ENCODE peak calls at places on chromosomes 2 and 18, in eight cellular contexts. One of them, this sample, is unnamed.

GRCh38 chr2:233242231-233242917 is 9.1 kb upstream of the ATG16L1 start:
- DNase-seq in heart right ventricle: no peak
- DNase-seq in heart left ventricle: no peak
- DNase-seq in aorta: no peak
- DNase-seq in right lobe of liver: no peak
- DNase-seq in fibroblast of lung: no peak
- DNase-seq in A549: no peak
- DNase-seq in CD4-positive, alpha-beta memory T cell: no peak
- DNase-seq in this sample: no peak

GRCh38 chr2:127220102-127220806 is at the start of gene CYP27C1:
- DNase-seq in heart right ventricle: no peak
- DNase-seq in heart left ventricle: no peak
- DNase-seq in aorta: no peak
- DNase-seq in right lobe of liver: no peak
- DNase-seq in fibroblast of lung: peak
- DNase-seq in A549: no peak
- DNase-seq in CD4-positive, alpha-beta memory T cell: no peak
- DNase-seq in this sample: no peak

GRCh38 chr2:233369897-233370758 is 15.8 kb downstream of the DGKD start:
- DNase-seq in heart right ventricle: no peak
- DNase-seq in heart left ventricle: no peak
- DNase-seq in aorta: no peak
- DNase-seq in right lobe of liver: no peak
- DNase-seq in fibroblast of lung: peak
- DNase-seq in A549: no peak
- DNase-seq in CD4-positive, alpha-beta memory T cell: no peak
- DNase-seq in this sample: no peak

GRCh38 chr2:19611491-19612332 is 253.3 kb upstream of the OSR1 start:
- DNase-seq in heart right ventricle: no peak
- DNase-seq in heart left ventricle: no peak
- DNase-seq in aorta: no peak
- DNase-seq in right lobe of liver: no peak
- DNase-seq in fibroblast of lung: peak
- DNase-seq in A549: peak
- DNase-seq in CD4-positive, alpha-beta memory T cell: no peak
- DNase-seq in this sample: no peak

GRCh38 chr18:32042337-32042736 is 23.7 kb downstream of the RNF125 start:
- DNase-seq in heart right ventricle: no peak
- DNase-seq in heart left ventricle: no peak
- DNase-seq in aorta: no peak
- DNase-seq in right lobe of liver: no peak
- DNase-seq in fibroblast of lung: no peak
- DNase-seq in A549: no peak
- DNase-seq in CD4-positive, alpha-beta memory T cell: no peak
- DNase-seq in this sample: no peak

GRCh38 chr2:207768891-207769596 is 662 bp downstream of the FZD5 start:
- DNase-seq in heart right ventricle: no peak
- DNase-seq in heart left ventricle: no peak
- DNase-seq in aorta: peak
- DNase-seq in right lobe of liver: no peak
- DNase-seq in fibroblast of lung: peak
- DNase-seq in A549: peak
- DNase-seq in CD4-positive, alpha-beta memory T cell: no peak
- DNase-seq in this sample: no peak

GRCh38 chr2:111145951-111146350 is 25.2 kb downstream of the BCL2L11 start:
- DNase-seq in heart right ventricle: no peak
- DNase-seq in heart left ventricle: no peak
- DNase-seq in aorta: no peak
- DNase-seq in right lobe of liver: no peak
- DNase-seq in fibroblast of lung: no peak
- DNase-seq in A549: no peak
- DNase-seq in CD4-positive, alpha-beta memory T cell: no peak
- DNase-seq in this sample: no peak

GRCh38 chr2:128091691-128092050 is 671 bp downstream of the UGGT1 start:
- DNase-seq in heart right ventricle: no peak
- DNase-seq in heart left ventricle: no peak
- DNase-seq in aorta: no peak
- DNase-seq in right lobe of liver: no peak
- DNase-seq in fibroblast of lung: peak
- DNase-seq in A549: no peak
- DNase-seq in CD4-positive, alpha-beta memory T cell: peak
- DNase-seq in this sample: no peak

GRCh38 chr2:147567131-147567530 is 277.7 kb upstream of the ACVR2A start:
- DNase-seq in heart right ventricle: no peak
- DNase-seq in heart left ventricle: no peak
- DNase-seq in aorta: no peak
- DNase-seq in right lobe of liver: no peak
- DNase-seq in fibroblast of lung: peak
- DNase-seq in A549: no peak
- DNase-seq in CD4-positive, alpha-beta memory T cell: no peak
- DNase-seq in this sample: no peak

GRCh38 chr2:86011449-86011941 is 94.2 kb downstream of the POLR1A start:
- DNase-seq in heart right ventricle: no peak
- DNase-seq in heart left ventricle: peak
- DNase-seq in aorta: peak
- DNase-seq in right lobe of liver: no peak
- DNase-seq in fibroblast of lung: no peak
- DNase-seq in A549: no peak
- DNase-seq in CD4-positive, alpha-beta memory T cell: no peak
- DNase-seq in this sample: no peak

GRCh38 chr2:223563462-223563861 is 38.7 kb downstream of the SCG2 start:
- DNase-seq in heart right ventricle: no peak
- DNase-seq in heart left ventricle: no peak
- DNase-seq in aorta: no peak
- DNase-seq in right lobe of liver: no peak
- DNase-seq in fibroblast of lung: peak
- DNase-seq in A549: peak
- DNase-seq in CD4-positive, alpha-beta memory T cell: no peak
- DNase-seq in this sample: no peak

GRCh38 chr2:186101603-186102002 is 363.0 kb downstream of the FSIP2 start:
- DNase-seq in heart right ventricle: peak
- DNase-seq in heart left ventricle: peak
- DNase-seq in aorta: no peak
- DNase-seq in right lobe of liver: no peak
- DNase-seq in fibroblast of lung: no peak
- DNase-seq in A549: no peak
- DNase-seq in CD4-positive, alpha-beta memory T cell: no peak
- DNase-seq in this sample: no peak

GRCh38 chr2:10202136-10202535 is 79.6 kb downstream of the RRM2 start:
- DNase-seq in heart right ventricle: no peak
- DNase-seq in heart left ventricle: no peak
- DNase-seq in aorta: no peak
- DNase-seq in right lobe of liver: no peak
- DNase-seq in fibroblast of lung: no peak
- DNase-seq in A549: no peak
- DNase-seq in CD4-positive, alpha-beta memory T cell: no peak
- DNase-seq in this sample: no peak

GRCh38 chr18:44495151-44495550 is 185.5 kb upstream of the SETBP1 start:
- DNase-seq in heart right ventricle: no peak
- DNase-seq in heart left ventricle: no peak
- DNase-seq in aorta: no peak
- DNase-seq in right lobe of liver: no peak
- DNase-seq in fibroblast of lung: no peak
- DNase-seq in A549: no peak
- DNase-seq in CD4-positive, alpha-beta memory T cell: no peak
- DNase-seq in this sample: no peak

GRCh38 chr2:39710807-39711206 is 45.1 kb downstream of the TMEM178A start:
- DNase-seq in heart right ventricle: no peak
- DNase-seq in heart left ventricle: no peak
- DNase-seq in aorta: no peak
- DNase-seq in right lobe of liver: no peak
- DNase-seq in fibroblast of lung: no peak
- DNase-seq in A549: no peak
- DNase-seq in CD4-positive, alpha-beta memory T cell: no peak
- DNase-seq in this sample: no peak

GRCh38 chr2:151071382-151071781 is 190.3 kb downstream of the RBM43 start:
- DNase-seq in heart right ventricle: no peak
- DNase-seq in heart left ventricle: no peak
- DNase-seq in aorta: no peak
- DNase-seq in right lobe of liver: no peak
- DNase-seq in fibroblast of lung: peak
- DNase-seq in A549: peak
- DNase-seq in CD4-positive, alpha-beta memory T cell: no peak
- DNase-seq in this sample: no peak

GRCh38 chr2:45946023-45946422 is 294.5 kb downstream of the PRKCE start:
- DNase-seq in heart right ventricle: no peak
- DNase-seq in heart left ventricle: no peak
- DNase-seq in aorta: no peak
- DNase-seq in right lobe of liver: no peak
- DNase-seq in fibroblast of lung: peak
- DNase-seq in A549: peak
- DNase-seq in CD4-positive, alpha-beta memory T cell: no peak
- DNase-seq in this sample: no peak

DNA sequence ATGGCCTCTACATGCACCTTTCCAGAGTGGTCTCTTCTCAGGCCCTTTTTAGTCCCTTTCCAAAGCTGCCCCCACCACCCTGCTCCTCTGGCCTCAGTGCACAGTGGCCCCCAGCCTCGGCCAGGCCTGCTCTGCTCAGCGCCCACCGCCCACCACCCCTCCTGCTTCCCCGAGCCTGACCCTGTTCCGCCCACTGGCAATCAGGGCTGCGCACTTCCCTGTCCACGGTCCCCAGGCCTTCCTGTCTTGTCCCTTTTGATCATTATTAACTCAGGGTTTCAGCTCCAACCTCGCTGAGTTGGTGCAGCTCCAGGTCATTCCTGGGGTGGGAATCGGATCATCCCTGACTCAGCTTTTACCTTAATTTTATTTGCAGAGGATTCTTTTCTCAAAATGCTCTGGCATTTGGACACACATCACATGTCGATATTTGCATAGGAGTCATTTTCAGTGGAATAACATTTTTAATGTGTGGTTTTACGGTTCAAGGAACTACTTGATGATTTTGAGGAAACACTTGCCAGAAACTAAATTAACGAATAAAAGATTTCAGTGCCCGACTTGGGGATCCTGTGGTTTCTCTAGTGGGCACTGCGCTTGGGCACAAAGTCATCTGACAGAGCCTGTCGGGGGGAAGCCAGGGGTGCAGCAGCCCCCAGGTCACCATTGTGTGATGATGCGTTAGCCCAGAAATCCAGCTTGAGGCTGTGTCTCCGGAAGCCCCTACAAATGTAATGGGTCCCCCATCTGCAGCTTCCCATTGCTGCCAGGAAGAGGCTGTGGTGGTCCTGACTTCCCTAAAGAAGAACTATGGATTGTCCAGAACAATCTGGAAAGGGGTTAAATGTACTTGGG is 1.1 kb upstream of the ESPNL start:
- DNase-seq in heart right ventricle: no peak
- DNase-seq in heart left ventricle: no peak
- DNase-seq in aorta: peak
- DNase-seq in right lobe of liver: no peak
- DNase-seq in fibroblast of lung: no peak
- DNase-seq in A549: no peak
- DNase-seq in CD4-positive, alpha-beta memory T cell: no peak
- DNase-seq in this sample: no peak
- H3K27ac ChIP-seq in heart right ventricle: no peak
- H3K27ac ChIP-seq in heart left ventricle: no peak
- H3K27ac ChIP-seq in aorta: no peak
- H3K27ac ChIP-seq in right lobe of liver: no peak
- H3K27ac ChIP-seq in fibroblast of lung: no peak
- H3K27ac ChIP-seq in A549: no peak
- H3K27ac ChIP-seq in CD4-positive, alpha-beta memory T cell: no peak
- H3K27ac ChIP-seq in this sample: no peak

GRCh38 chr2:108641766-108642165 is 77.5 kb upstream of the RANBP2 start:
- DNase-seq in heart right ventricle: no peak
- DNase-seq in heart left ventricle: no peak
- DNase-seq in aorta: no peak
- DNase-seq in right lobe of liver: no peak
- DNase-seq in fibroblast of lung: no peak
- DNase-seq in A549: no peak
- DNase-seq in CD4-positive, alpha-beta memory T cell: no peak
- DNase-seq in this sample: no peak
- H3K27ac ChIP-seq in heart right ventricle: peak
- H3K27ac ChIP-seq in heart left ventricle: peak
- H3K27ac ChIP-seq in aorta: no peak
- H3K27ac ChIP-seq in right lobe of liver: no peak
- H3K27ac ChIP-seq in fibroblast of lung: peak
- H3K27ac ChIP-seq in A549: no peak
- H3K27ac ChIP-seq in CD4-positive, alpha-beta memory T cell: no peak
- H3K27ac ChIP-seq in this sample: peak

DNA sequence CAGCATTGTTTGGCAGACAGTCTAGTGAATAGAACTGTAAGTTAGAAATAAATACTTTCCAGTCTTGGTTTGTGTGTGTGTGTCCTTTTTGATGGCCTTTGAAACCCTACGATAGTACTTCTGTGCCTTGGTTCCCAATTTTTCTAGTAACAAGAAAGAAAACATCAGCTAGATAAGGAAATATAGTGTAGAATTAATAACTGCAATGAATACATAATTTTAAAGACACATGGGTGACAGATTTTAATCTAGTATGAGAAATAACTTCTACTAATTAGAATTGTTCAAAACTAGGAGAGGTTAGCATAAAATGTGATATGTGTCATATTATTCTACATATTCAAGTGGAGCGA is 44.5 kb upstream of the NEMP2 start:
- DNase-seq in heart right ventricle: no peak
- DNase-seq in heart left ventricle: no peak
- DNase-seq in aorta: no peak
- DNase-seq in right lobe of liver: no peak
- DNase-seq in fibroblast of lung: no peak
- DNase-seq in A549: no peak
- DNase-seq in CD4-positive, alpha-beta memory T cell: no peak
- DNase-seq in this sample: no peak
- H3K27ac ChIP-seq in heart right ventricle: peak
- H3K27ac ChIP-seq in heart left ventricle: peak
- H3K27ac ChIP-seq in aorta: no peak
- H3K27ac ChIP-seq in right lobe of liver: no peak
- H3K27ac ChIP-seq in fibroblast of lung: no peak
- H3K27ac ChIP-seq in A549: peak
- H3K27ac ChIP-seq in CD4-positive, alpha-beta memory T cell: no peak
- H3K27ac ChIP-seq in this sample: peak

GRCh38 chr2:64750001-64750816 is 96.5 kb upstream of the SERTAD2 start:
- DNase-seq in heart right ventricle: peak
- DNase-seq in heart left ventricle: peak
- DNase-seq in aorta: peak
- DNase-seq in right lobe of liver: peak
- DNase-seq in fibroblast of lung: peak
- DNase-seq in A549: peak
- DNase-seq in CD4-positive, alpha-beta memory T cell: no peak
- DNase-seq in this sample: peak

GRCh38 chr2:64748147-64748546 is 94.4 kb upstream of the SERTAD2 start:
- DNase-seq in heart right ventricle: no peak
- DNase-seq in heart left ventricle: no peak
- DNase-seq in aorta: no peak
- DNase-seq in right lobe of liver: no peak
- DNase-seq in fibroblast of lung: no peak
- DNase-seq in A549: no peak
- DNase-seq in CD4-positive, alpha-beta memory T cell: no peak
- DNase-seq in this sample: no peak

GRCh38 chr2:64750817-64751285 is 97.1 kb upstream of the SERTAD2 start:
- DNase-seq in heart right ventricle: peak
- DNase-seq in heart left ventricle: peak
- DNase-seq in aorta: peak
- DNase-seq in right lobe of liver: peak
- DNase-seq in fibroblast of lung: peak
- DNase-seq in A549: peak
- DNase-seq in CD4-positive, alpha-beta memory T cell: peak
- DNase-seq in this sample: peak

GRCh38 chr2:64748561-64748960 is 94.8 kb upstream of the SERTAD2 start:
- DNase-seq in heart right ventricle: no peak
- DNase-seq in heart left ventricle: no peak
- DNase-seq in aorta: no peak
- DNase-seq in right lobe of liver: no peak
- DNase-seq in fibroblast of lung: no peak
- DNase-seq in A549: no peak
- DNase-seq in CD4-positive, alpha-beta memory T cell: no peak
- DNase-seq in this sample: no peak

GRCh38 chr2:64749446-64749845 is 95.7 kb upstream of the SERTAD2 start:
- DNase-seq in heart right ventricle: no peak
- DNase-seq in heart left ventricle: no peak
- DNase-seq in aorta: no peak
- DNase-seq in right lobe of liver: no peak
- DNase-seq in fibroblast of lung: no peak
- DNase-seq in A549: no peak
- DNase-seq in CD4-positive, alpha-beta memory T cell: no peak
- DNase-seq in this sample: no peak
- H3K27ac ChIP-seq in heart right ventricle: peak
- H3K27ac ChIP-seq in heart left ventricle: peak
- H3K27ac ChIP-seq in aorta: peak
- H3K27ac ChIP-seq in right lobe of liver: peak
- H3K27ac ChIP-seq in fibroblast of lung: peak
- H3K27ac ChIP-seq in A549: peak
- H3K27ac ChIP-seq in CD4-positive, alpha-beta memory T cell: peak
- H3K27ac ChIP-seq in this sample: peak